ENCODE peak calls at places on chromosome 4, in nine cellular contexts. W is breast epithelium, U is HCT116, N is thyroid gland, V is Peyer's patch, T is A549, B is heart left ventricle, A is testis, S is uterus. X is an unnamed sample. For H3K4me1, the result is how much of the 10 kb centered on the place peaks cover.

GRCh38 chr4:69742596-69742995 is 17.8 kb downstream of the SULT1B1 start:
- DNase-seq in A (no peak), T (no peak), W (no peak), U (no peak), B (no peak), V (no peak), S (no peak), N (no peak), X (no peak)

GRCh38 chr4:165682621-165683020 is 190.4 kb upstream of the TLL1 start:
- DNase-seq in T (no peak), A (no peak), B (no peak), U (no peak), V (no peak), W (no peak), S (no peak), N (no peak), X (no peak)

GRCh38 chr4:46123872-46124755 is at the start of gene GABRG1:
- DNase-seq in V (no peak), B (no peak), S (no peak), W (no peak), A (no peak), N (peak), U (no peak), T (no peak), X (no peak)

GRCh38 chr4:58649236-58649635 is 1539.1 kb upstream of the IGFBP7 start:
- DNase-seq in W (no peak), A (no peak), T (no peak), S (no peak), N (no peak), U (no peak), V (no peak), B (no peak), X (no peak)

GRCh38 chr4:109156346-109156745 is 146.1 kb downstream of the COL25A1 start:
- DNase-seq in N (no peak), W (no peak), S (no peak), A (no peak), B (no peak), V (no peak), T (no peak), U (no peak), X (no peak)

GRCh38 chr4:77917075-77917474 is 54.4 kb downstream of the MRPL1 start:
- DNase-seq in T (no peak), W (no peak), U (no peak), V (no peak), B (no peak), S (no peak), N (no peak), A (no peak), X (no peak)

GRCh38 chr4:178311992-178312391 is 869.8 kb upstream of the AGA start:
- DNase-seq in V (no peak), S (no peak), B (no peak), N (no peak), W (no peak), A (no peak), U (no peak), T (no peak), X (no peak)

GRCh38 chr4:33063238-33063637 is 2343.1 kb downstream of the PCDH7 start:
- DNase-seq in T (no peak), N (no peak), U (no peak), V (no peak), B (no peak), A (no peak), W (no peak), S (no peak), X (no peak)

GRCh38 chr4:20445933-20446723 is 194.4 kb downstream of the SLIT2 start:
- DNase-seq in N (no peak), A (no peak), W (no peak), T (no peak), B (no peak), U (no peak), S (no peak), V (no peak), X (no peak)

GRCh38 chr4:36187723-36188333 is 56.5 kb downstream of the ARAP2 start:
- DNase-seq in W (no peak), S (no peak), B (no peak), N (no peak), T (peak), V (no peak), U (peak), A (no peak), X (no peak)

DNA sequence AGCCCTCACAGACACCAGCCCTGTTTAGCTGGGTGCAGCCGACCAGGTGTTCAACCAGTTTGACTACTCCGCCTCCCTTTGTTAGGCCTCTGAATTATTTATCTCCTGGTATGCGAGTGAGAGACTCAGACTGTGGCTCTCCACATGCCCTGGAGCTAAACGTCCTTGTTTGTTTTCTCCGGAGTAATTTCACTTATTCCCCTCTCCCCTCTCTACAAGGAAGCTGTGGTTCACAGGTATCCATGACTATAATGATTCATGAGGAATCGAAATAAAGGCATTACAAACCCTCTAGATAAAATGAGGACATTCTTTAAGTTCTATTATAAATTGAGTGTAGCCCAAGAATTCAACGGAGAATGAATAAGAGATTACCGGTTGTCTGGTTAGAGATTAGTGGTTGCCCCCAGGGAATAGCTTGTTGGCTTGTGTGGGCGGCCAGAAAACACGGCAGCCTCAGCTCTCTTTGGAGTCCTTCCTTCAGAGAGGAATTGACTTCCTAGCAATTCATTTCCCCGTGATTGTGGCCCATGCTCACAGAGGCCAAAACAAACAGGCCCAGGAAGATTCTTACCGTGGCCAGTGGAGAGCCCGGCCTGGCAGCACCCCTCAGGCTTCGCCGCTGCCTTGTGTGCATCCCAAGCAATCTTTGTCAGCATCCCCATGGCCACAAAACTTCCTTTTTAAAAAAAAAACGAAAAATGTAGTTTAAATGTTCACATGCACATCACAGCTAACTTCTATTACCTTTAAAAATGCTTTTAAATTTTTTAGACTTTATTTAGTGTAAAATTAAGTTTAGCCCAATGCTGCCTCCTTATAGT is 60.2 kb upstream of the CBR4 start:
- DNase-seq in W (peak), B (peak), V (no peak), A (peak), T (peak), S (peak), U (peak), N (peak), X (peak)
- H3K4me1 ChIP-seq in W (under half), B (under half), V (under half), A (under half), T (under half), S (under half), U (under half), N (under half), X (under half)

DNA sequence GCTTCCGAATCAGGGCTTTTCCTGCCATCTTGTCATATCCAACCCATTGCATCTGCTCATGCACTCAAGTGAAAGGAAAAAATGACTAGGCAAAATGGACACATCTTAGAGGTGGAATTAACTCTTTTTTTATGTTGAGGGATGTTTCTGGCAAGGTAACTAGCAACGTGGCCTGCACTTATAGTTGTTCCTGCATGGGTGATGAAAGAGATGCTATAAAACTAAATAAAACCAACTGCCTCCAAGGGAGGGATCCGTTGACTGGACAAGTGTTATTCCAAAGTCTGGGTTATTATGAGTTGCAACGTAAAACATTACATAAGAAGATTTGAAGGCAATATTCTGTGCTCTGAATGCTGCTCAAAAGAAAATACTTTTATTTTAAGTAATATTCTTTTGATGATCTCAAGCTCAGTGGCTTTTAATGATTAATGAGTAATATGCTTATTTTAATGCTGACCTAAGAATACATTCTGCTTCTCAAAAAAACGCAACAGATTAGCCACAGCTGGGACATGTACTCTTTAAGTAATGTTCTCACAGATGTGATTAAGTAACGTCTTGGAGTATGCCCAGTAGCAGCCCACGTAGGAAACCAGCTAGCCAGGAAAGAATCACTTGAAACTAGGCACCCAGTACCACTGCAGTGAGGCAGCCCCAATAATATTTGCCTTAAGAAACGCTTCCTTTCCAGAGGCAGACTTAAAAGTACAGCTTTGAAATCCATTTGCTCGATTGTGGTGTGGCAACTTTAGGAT is 27.4 kb downstream of the KLF3 start:
- DNase-seq in A (no peak), T (no peak), N (no peak), W (no peak), S (peak), B (peak), V (no peak), U (no peak), X (no peak)
- TF ChIP-seq POLR2A in A (no peak), T (no peak), N (no peak), W (no peak), S (no peak), B (no peak), V (no peak), U (no peak), X (no peak)

DNA sequence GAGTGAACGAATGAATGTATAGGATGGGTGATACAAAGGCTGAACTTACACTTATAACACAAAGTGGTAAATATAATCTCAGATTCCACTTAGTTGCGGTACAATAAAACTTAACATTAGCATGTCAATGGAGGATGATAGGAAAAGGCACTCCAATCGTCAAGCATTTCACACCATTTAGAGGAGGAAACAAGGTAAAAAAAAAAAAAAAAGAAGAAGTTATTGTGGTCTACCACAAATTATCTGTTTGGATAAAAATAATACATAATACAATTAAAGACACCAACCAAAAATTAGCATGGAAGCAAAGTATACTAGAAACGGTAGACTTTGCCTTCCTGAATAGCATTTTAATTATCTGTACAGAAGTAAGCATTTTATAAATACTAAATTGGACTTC is 205.5 kb downstream of the PPP3CA start:
- DNase-seq in S (no peak), B (no peak), T (no peak), N (no peak), U (no peak), V (no peak), W (no peak), A (no peak), X (no peak)
- H3K4me1 ChIP-seq in S (under half), B (under half), T (under half), N (under half), U (half or more), V (under half), W (under half), A (under half), X (under half)

GRCh38 chr4:173334891-173335754 is 965 bp upstream of the HMGB2 start:
- DNase-seq in T (peak), V (peak), S (peak), A (peak), B (peak), U (peak), W (peak), N (peak), X (peak)

GRCh38 chr4:173332021-173332487 is 2.1 kb downstream of the HMGB2 start:
- DNase-seq in A (no peak), V (no peak), B (no peak), S (no peak), W (no peak), T (no peak), N (no peak), U (no peak), X (no peak)

GRCh38 chr4:173332963-173333657 is 1.0 kb downstream of the HMGB2 start:
- DNase-seq in U (no peak), V (no peak), S (no peak), T (no peak), B (no peak), A (no peak), W (no peak), N (no peak), X (no peak)

GRCh38 chr4:173333658-173334084 is 487 bp downstream of the HMGB2 start:
- DNase-seq in B (peak), S (peak), A (peak), W (peak), V (no peak), N (peak), T (peak), U (no peak), X (peak)

GRCh38 chr4:173334085-173334890 is at the start of gene HMGB2:
- DNase-seq in B (peak), U (peak), N (peak), A (peak), V (peak), W (peak), T (peak), S (peak), X (peak)
- TF ChIP-seq POLR2A in B (peak), U (peak), N (peak), A (peak), V (peak), W (peak), T (peak), S (peak), X (peak)

GRCh38 chr4:156779046-156779445 is 192.6 kb downstream of the PDGFC start:
- DNase-seq in W (no peak), U (no peak), N (no peak), B (no peak), T (no peak), A (no peak), S (peak), V (no peak), X (no peak)
- H3K4me1 ChIP-seq in W (under half), U (under half), N (under half), B (under half), T (under half), A (under half), S (under half), V (under half), X (under half)

GRCh38 chr4:139740531-139741041 is 75.0 kb downstream of the MGST2 start:
- DNase-seq in T (peak), N (peak), S (peak), V (no peak), W (peak), U (no peak), B (peak), A (peak), X (peak)
- TF ChIP-seq POLR2A in T (no peak), N (no peak), S (peak), V (no peak), W (no peak), U (no peak), B (no peak), A (no peak), X (peak)

GRCh38 chr4:40308528-40309122 is 26.5 kb upstream of the CHRNA9 start:
- DNase-seq in A (no peak), U (no peak), V (no peak), N (no peak), T (no peak), B (no peak), S (no peak), W (no peak), X (no peak)
- H3K4me1 ChIP-seq in A (under half), U (under half), V (under half), N (under half), T (under half), B (under half), S (under half), W (under half), X (under half)

GRCh38 chr4:1979477-1980196 is 29.1 kb downstream of the NELFA start:
- DNase-seq in A (no peak), U (no peak), T (no peak), N (no peak), V (no peak), B (no peak), W (no peak), S (no peak), X (no peak)

GRCh38 chr4:1982124-1983052 is 26.4 kb downstream of the NELFA start:
- DNase-seq in S (no peak), U (no peak), N (no peak), T (no peak), V (no peak), A (no peak), W (no peak), B (no peak), X (no peak)

GRCh38 chr4:1980561-1981041 is 28.2 kb downstream of the NELFA start:
- DNase-seq in T (no peak), W (no peak), B (no peak), V (no peak), A (no peak), N (no peak), S (no peak), U (no peak), X (no peak)

GRCh38 chr4:1983053-1983845 is 25.5 kb downstream of the NELFA start:
- DNase-seq in V (no peak), S (no peak), T (no peak), B (no peak), W (no peak), N (no peak), U (no peak), A (no peak), X (no peak)

GRCh38 chr4:1981251-1982055 is 27.3 kb downstream of the NELFA start:
- DNase-seq in V (no peak), A (no peak), U (peak), N (no peak), W (no peak), S (no peak), B (no peak), T (peak), X (no peak)
- TF ChIP-seq POLR2A in V (no peak), A (no peak), U (no peak), N (no peak), W (no peak), S (no peak), B (no peak), T (no peak), X (no peak)

DNA sequence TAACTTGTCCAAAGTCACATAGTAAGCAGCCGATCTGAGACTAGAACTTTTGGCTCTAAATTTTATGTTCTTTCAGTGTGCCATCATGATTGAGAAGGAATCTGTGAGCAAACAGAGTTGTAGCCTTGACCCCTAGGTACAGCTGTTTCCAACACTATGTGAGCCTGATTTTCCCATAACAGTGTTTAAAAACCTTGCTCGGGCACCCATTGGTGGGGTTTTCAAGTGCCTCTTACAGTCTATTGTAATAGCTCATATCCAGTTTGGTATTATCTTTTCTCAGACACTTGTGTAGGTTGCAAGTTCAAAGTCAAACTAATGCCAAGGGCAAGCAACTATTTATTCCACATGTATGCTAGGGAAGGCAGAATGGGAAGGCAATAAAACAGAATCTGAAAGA is 467.9 kb downstream of the INPP4B start:
- DNase-seq in U (no peak), B (no peak), V (no peak), T (no peak), N (no peak), S (no peak), W (no peak), A (no peak), X (peak)
- H3K4me1 ChIP-seq in U (half or more), B (half or more), V (under half), T (under half), N (under half), S (under half), W (under half), A (under half), X (under half)